ENCODE peak calls at places on chromosomes 6 and 20, in seven cellular contexts. Q, J, V, W, Y, M and G are unnamed samples. For H3K27me3, the result is how much of the 10 kb centered on the place peaks cover.

GRCh38 chr6:41748102-41748477 is 893 bp upstream of the PGC start:
- DNase-seq in Q (peak), J (no peak), V (no peak), W (no peak), Y (no peak), M (no peak), G (no peak)

GRCh38 chr20:19211252-19211651 is 1.2 kb upstream of the SLC24A3 start:
- DNase-seq in Q (no peak), J (no peak), V (no peak), W (no peak), Y (no peak), M (no peak), G (no peak)

GRCh38 chr6:154515808-154516207 is 5.3 kb upstream of the CNKSR3 start:
- DNase-seq in Q (no peak), J (peak), V (no peak), W (no peak), Y (no peak), M (no peak), G (no peak)

GRCh38 chr6:140174509-140174908 is 800.1 kb upstream of the CITED2 start:
- DNase-seq in Q (no peak), J (peak), V (no peak), W (no peak), Y (no peak), M (no peak), G (no peak)

GRCh38 chr20:7936735-7937078 is 3.6 kb downstream of the HAO1 start:
- DNase-seq in Q (no peak), J (no peak), V (no peak), W (no peak), Y (no peak), M (no peak), G (no peak)

GRCh38 chr6:134249412-134249758 is 68.5 kb downstream of the SGK1 start:
- DNase-seq in Q (no peak), J (peak), V (no peak), W (no peak), Y (no peak), M (no peak), G (no peak)

GRCh38 chr20:58709013-58709702 is 16.6 kb downstream of the NPEPL1 start:
- DNase-seq in Q (no peak), J (no peak), V (no peak), W (no peak), Y (no peak), M (no peak), G (no peak)

GRCh38 chr6:158863646-158864045 is 44.5 kb upstream of the EZR start:
- DNase-seq in Q (no peak), J (no peak), V (no peak), W (no peak), Y (no peak), M (no peak), G (no peak)

GRCh38 chr6:68975064-68975463 is 340.0 kb downstream of the ADGRB3 start:
- DNase-seq in Q (no peak), J (peak), V (peak), W (peak), Y (no peak), M (no peak), G (no peak)

GRCh38 chr6:53011993-53012392 is 16.9 kb upstream of the GSTA4 start:
- DNase-seq in Q (no peak), J (no peak), V (no peak), W (no peak), Y (no peak), M (no peak), G (no peak)

GRCh38 chr6:51505451-51505850 is 582.0 kb downstream of the PKHD1 start:
- DNase-seq in Q (no peak), J (no peak), V (no peak), W (no peak), Y (no peak), M (no peak), G (no peak)

GRCh38 chr6:163438940-163439335 is 24.4 kb downstream of the QKI start:
- DNase-seq in Q (peak), J (no peak), V (no peak), W (no peak), Y (peak), M (peak), G (peak)

GRCh38 chr6:7201732-7202541 is 94.2 kb downstream of the RREB1 start:
- DNase-seq in Q (peak), J (no peak), V (no peak), W (no peak), Y (no peak), M (peak), G (peak)

GRCh38 chr20:46215913-46216707 is 92.2 kb downstream of the CDH22 start:
- DNase-seq in Q (peak), J (peak), V (peak), W (peak), Y (no peak), M (no peak), G (peak)

GRCh38 chr6:148367418-148368024 is 24.9 kb downstream of the SASH1 start:
- DNase-seq in Q (peak), J (peak), V (peak), W (no peak), Y (no peak), M (peak), G (peak)

GRCh38 chr20:49384437-49385434 is 97.7 kb downstream of the KCNB1 start:
- DNase-seq in Q (peak), J (peak), V (peak), W (peak), Y (peak), M (peak), G (peak)

GRCh38 chr6:145704153-145704781 is 31.1 kb downstream of the EPM2A start:
- DNase-seq in Q (no peak), J (peak), V (no peak), W (no peak), Y (no peak), M (no peak), G (no peak)

GRCh38 chr6:130366011-130366963 is at the start of gene TMEM200A:
- DNase-seq in Q (peak), J (peak), V (peak), W (peak), Y (no peak), M (peak), G (peak)

GRCh38 chr6:12813321-12813720 is 96.8 kb downstream of the PHACTR1 start:
- DNase-seq in Q (no peak), J (peak), V (no peak), W (no peak), Y (no peak), M (no peak), G (no peak)

GRCh38 chr6:84773431-84774173 is 9.2 kb upstream of the TBX18 start:
- DNase-seq in Q (peak), J (peak), V (peak), W (peak), Y (no peak), M (peak), G (peak)

GRCh38 chr20:49701313-49701731 is 12.4 kb downstream of the B4GALT5 start:
- DNase-seq in Q (no peak), J (no peak), V (no peak), W (no peak), Y (no peak), M (no peak), G (no peak)

GRCh38 chr6:113588646-113589045 is 268.5 kb upstream of the MARCKS start:
- DNase-seq in Q (no peak), J (no peak), V (no peak), W (no peak), Y (no peak), M (no peak), G (no peak)

GRCh38 chr20:1775117-1775516 is 117.5 kb upstream of the SIRPG start:
- DNase-seq in Q (no peak), J (peak), V (no peak), W (no peak), Y (no peak), M (no peak), G (no peak)

GRCh38 chr20:23048283-23049200 is 930 bp downstream of the THBD start:
- DNase-seq in Q (peak), J (peak), V (peak), W (peak), Y (no peak), M (peak), G (peak)

GRCh38 chr20:17936791-17937687 is 31.6 kb downstream of the SNX5 start:
- DNase-seq in Q (peak), J (peak), V (no peak), W (no peak), Y (no peak), M (peak), G (peak)

GRCh38 chr20:49400904-49401303 is 81.6 kb downstream of the KCNB1 start:
- DNase-seq in Q (no peak), J (peak), V (no peak), W (no peak), Y (no peak), M (peak), G (no peak)

GRCh38 chr20:45433316-45433715 is 17.4 kb downstream of the PIGT start:
- DNase-seq in Q (peak), J (peak), V (no peak), W (no peak), Y (no peak), M (peak), G (peak)

GRCh38 chr20:9517297-9518134 is 3.1 kb downstream of the LAMP5 start:
- DNase-seq in Q (no peak), J (no peak), V (no peak), W (no peak), Y (no peak), M (no peak), G (no peak)
- H3K27me3 ChIP-seq in Q (under half), J (half or more), V (under half), W (under half), Y (under half), M (under half), G (under half)

GRCh38 chr6:108176281-108177089 is 10.7 kb downstream of the NR2E1 start:
- DNase-seq in Q (no peak), J (no peak), V (no peak), W (no peak), Y (no peak), M (no peak), G (no peak)

GRCh38 chr6:108174371-108175175 is 8.8 kb downstream of the NR2E1 start:
- DNase-seq in Q (peak), J (peak), V (peak), W (peak), Y (no peak), M (no peak), G (peak)

GRCh38 chr6:108171918-108172516 is 6.2 kb downstream of the NR2E1 start:
- DNase-seq in Q (no peak), J (no peak), V (no peak), W (no peak), Y (no peak), M (no peak), G (no peak)

GRCh38 chr6:108175176-108175591 is 9.4 kb downstream of the NR2E1 start:
- DNase-seq in Q (no peak), J (no peak), V (no peak), W (no peak), Y (no peak), M (no peak), G (no peak)

DNA sequence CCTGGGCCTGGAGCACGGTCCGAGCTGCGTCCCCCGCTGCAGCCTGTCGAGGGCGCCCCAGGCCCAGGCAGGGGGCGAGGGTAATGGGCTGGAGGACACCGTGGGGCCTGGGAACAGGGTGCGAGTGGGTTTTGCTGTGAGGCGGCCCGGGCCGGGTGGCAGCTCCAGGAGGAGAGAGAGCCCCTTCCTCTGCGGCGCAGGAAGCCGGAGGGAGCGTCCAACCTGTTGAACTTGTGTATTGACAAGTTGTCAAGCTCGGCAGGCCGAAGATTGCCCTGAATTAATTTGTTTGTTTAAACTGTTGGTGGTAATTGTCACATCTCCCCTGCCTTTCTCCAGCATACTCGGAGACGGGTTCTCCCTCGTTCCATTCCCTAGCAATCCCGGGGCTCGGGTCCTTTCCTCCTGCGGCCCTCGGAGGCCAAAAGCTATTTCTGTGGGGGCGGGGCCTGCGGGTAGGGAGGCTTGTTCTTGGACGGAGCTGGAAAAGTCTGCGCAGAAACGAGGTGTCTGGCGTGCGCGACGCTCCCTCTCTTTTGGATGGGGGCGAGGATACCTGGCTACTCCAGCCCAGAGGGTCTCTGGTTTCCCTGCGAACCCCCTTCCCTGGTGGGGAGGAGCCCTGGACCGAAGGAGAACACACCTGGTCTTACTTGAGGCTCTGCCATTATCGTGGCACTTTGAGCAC is 9.9 kb downstream of the NR2E1 start:
- DNase-seq in Q (no peak), J (no peak), V (peak), W (no peak), Y (no peak), M (no peak), G (no peak)
- H3K27me3 ChIP-seq in Q (under half), J (half or more), V (half or more), W (under half), Y (half or more), M (under half), G (under half)

GRCh38 chr6:30231067-30231466 is 17.9 kb upstream of the TRIM26 start:
- DNase-seq in Q (no peak), J (no peak), V (no peak), W (no peak), Y (no peak), M (no peak), G (no peak)
- H3K27me3 ChIP-seq in Q (under half), J (under half), V (under half), W (under half), Y (under half), M (under half), G (under half)

GRCh38 chr20:24291066-24291465 is 178.4 kb upstream of the SYNDIG1 start:
- DNase-seq in Q (no peak), J (no peak), V (no peak), W (no peak), Y (no peak), M (no peak), G (no peak)

GRCh38 chr20:24289737-24290481 is 179.5 kb upstream of the SYNDIG1 start:
- DNase-seq in Q (no peak), J (peak), V (peak), W (no peak), Y (no peak), M (no peak), G (no peak)
- H3K27me3 ChIP-seq in Q (under half), J (under half), V (under half), W (under half), Y (under half), M (under half), G (under half)

DNA sequence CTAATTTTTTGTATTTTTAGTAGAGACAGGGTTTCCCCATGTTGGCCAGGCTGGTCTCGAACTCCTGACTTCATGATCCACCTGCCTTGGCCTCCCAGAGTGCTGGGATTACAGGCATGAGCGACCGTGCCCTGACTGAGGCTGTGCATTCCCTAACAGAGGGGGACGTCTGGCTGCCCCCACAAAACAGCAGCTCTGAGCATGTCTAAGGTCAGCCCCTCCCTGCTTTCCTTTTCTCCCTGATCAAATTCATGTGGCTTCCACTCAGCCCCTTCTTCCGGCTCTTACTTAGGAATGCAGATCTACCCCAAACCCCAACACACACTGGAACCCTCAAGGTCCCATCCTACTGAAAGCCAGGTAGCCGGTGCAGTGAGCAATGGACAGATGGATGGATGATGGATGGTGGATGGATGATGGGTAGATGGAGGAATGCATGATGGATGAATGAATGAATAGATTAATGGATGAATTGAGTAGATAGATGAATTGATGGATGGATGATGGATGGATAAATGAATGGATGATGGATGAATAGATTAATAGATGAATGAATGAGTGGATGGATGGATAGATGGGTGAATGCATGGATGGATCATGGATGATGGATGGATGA is 91.5 kb upstream of the BHLHE23 start:
- DNase-seq in Q (peak), J (no peak), V (peak), W (no peak), Y (no peak), M (no peak), G (peak)
- H3K27me3 ChIP-seq in Q (under half), J (half or more), V (under half), W (under half), Y (under half), M (under half), G (under half)

GRCh38 chr6:169801396-169802160 is 50.2 kb downstream of the ERMARD start:
- DNase-seq in Q (no peak), J (no peak), V (peak), W (no peak), Y (no peak), M (no peak), G (peak)
- H3K27me3 ChIP-seq in Q (under half), J (under half), V (under half), W (under half), Y (under half), M (under half), G (under half)

GRCh38 chr6:119895626-119896025 is 546.1 kb upstream of the MAN1A1 start:
- DNase-seq in Q (no peak), J (no peak), V (no peak), W (no peak), Y (no peak), M (no peak), G (no peak)
- H3K27me3 ChIP-seq in Q (under half), J (under half), V (under half), W (under half), Y (under half), M (under half), G (under half)

DNA sequence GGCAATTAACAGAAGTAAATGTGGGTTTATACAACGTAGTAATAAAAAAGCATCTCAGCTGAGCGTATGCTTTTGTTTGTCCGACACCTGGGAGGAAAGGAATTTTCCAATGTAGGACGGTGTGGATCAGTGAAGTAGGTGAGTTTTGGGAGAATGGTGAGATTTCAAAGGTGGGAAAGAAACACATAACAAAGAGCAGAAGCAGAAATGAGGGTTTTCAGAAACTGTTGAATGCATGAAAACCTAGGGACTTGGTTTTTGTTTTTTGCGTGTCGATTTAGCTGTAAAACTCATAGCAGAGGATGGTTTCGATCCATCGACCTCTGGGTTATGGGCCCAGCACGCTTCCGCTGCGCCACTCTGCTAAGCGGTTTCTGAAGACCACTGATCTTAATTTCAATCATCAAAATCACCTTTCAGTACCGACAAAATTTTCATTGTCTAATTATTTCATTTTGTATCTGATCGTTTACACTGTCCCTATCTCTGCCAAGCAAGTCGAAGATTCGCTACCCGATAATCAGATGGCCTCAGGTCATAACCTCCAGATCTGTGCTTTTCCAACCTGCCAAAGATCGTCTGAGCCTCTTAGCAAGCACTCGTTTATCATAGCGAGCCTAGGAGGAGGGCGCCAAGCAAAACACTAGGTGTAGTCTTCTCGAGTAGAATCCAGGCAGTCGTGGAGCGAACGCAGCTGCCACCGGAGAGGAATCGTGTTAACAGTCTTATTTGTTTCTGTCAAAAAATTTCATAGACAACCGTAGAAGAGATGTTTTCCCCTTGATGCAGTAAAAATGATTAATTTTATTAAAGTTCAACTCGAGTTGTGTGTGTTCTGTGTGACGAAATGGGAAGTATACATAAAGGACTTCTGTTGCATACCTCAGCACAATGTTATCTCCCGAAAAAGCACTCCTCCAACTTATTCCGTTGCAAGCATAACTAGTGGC is 20.9 kb upstream of the POM121L2 start:
- DNase-seq in Q (no peak), J (peak), V (peak), W (peak), Y (no peak), M (no peak), G (no peak)
- H3K27me3 ChIP-seq in Q (under half), J (under half), V (under half), W (under half), Y (under half), M (under half), G (under half)